ENCODE peak calls at places on chromosomes 7 and 10, in ten cellular contexts. W is fibroblast of villous mesenchyme; U is WERI-Rb-1; Q is activated T-helper 2 cell treated with anti-CD3 and anti-CD28 coated beads, Interferon-gamma antibody, Interleukin-2, Interleukin-4, amounts not matched to agents 10 μg/mL and 5 μg/mL and 100 μg/mL, durations not matched to agents 14 hours and 24 hours and 36 hours; R is fibroblast of lung; X is stimulated activated CD8-positive, alpha-beta memory T cell treated with anti-CD3 and anti-CD28 coated beads, Interleukin-15, amount 100 ng/mL, for 4 hours; P is astrocyte of the spinal cord; Y is RWPE2; O is GM12865; S is HTR-8/SVneo. I is an unnamed sample.

GRCh38 chr7:68280931-68281330 is 1284.3 kb downstream of the TYW1 start:
- DNase-seq in W (no peak), X (no peak), Q (no peak), U (no peak), Y (no peak), O (no peak), S (no peak), P (no peak), R (no peak), I (no peak)

GRCh38 chr10:7475046-7475860 is 64.4 kb upstream of the SFMBT2 start:
- DNase-seq in W (no peak), O (no peak), Q (no peak), X (no peak), R (peak; percentile 8), U (no peak), P (peak; percentile 5), S (no peak), Y (no peak), I (no peak)

GRCh38 chr7:47441796-47442744 is 139.8 kb downstream of the TNS3 start:
- DNase-seq in S (no peak), U (no peak), P (peak; percentile 23), X (no peak), Y (no peak), O (no peak), Q (no peak), W (peak; percentile 55), R (peak; percentile 74), I (peak; percentile 59)

GRCh38 chr7:6248581-6248980 is 23.8 kb downstream of the CYTH3 start:
- DNase-seq in S (peak; percentile 77), O (no peak), R (peak; percentile 86), U (no peak), W (peak; percentile 89), P (no peak), Y (no peak), X (no peak), Q (no peak), I (peak; percentile 84)

GRCh38 chr7:4698707-4699275 is 16.7 kb downstream of the FOXK1 start:
- DNase-seq in O (no peak), Q (no peak), P (no peak), X (no peak), S (no peak), U (no peak), W (no peak), Y (no peak), R (no peak), I (no peak)

GRCh38 chr10:30000802-30001571 is 58.4 kb downstream of the JCAD start:
- DNase-seq in S (no peak), W (peak; percentile 83), U (no peak), Y (no peak), Q (no peak), R (peak; percentile 98), P (peak; percentile 86), O (no peak), X (no peak), I (peak; percentile 83)

GRCh38 chr10:30863516-30864210 is 168.0 kb downstream of the ZNF438 start:
- DNase-seq in W (no peak), Q (no peak), S (peak; percentile 12), Y (no peak), O (no peak), U (no peak), P (no peak), R (no peak), X (no peak), I (no peak)

GRCh38 chr10:23530079-23530478 is 91.2 kb downstream of the OTUD1 start:
- DNase-seq in S (no peak), U (no peak), Q (no peak), Y (no peak), P (peak; percentile 18), O (peak; percentile 6), X (no peak), R (peak; percentile 8), W (peak; percentile 34), I (no peak)

GRCh38 chr10:69766161-69766910 is 35.4 kb upstream of the COL13A1 start:
- DNase-seq in X (no peak), P (peak; percentile 17), O (no peak), R (no peak), U (no peak), Y (no peak), S (no peak), Q (no peak), W (no peak), I (no peak)

GRCh38 chr10:79446451-79447020 is 1.1 kb upstream of the ZCCHC24 start:
- DNase-seq in S (no peak), R (no peak), W (no peak), Q (no peak), P (no peak), U (peak; percentile 59), Y (no peak), X (no peak), O (no peak), I (no peak)

GRCh38 chr10:68721673-68721963 is 579 bp downstream of the CCAR1 start:
- DNase-seq in Q (no peak), P (no peak), R (no peak), U (no peak), X (no peak), Y (no peak), W (no peak), O (no peak), S (no peak), I (no peak)

GRCh38 chr10:73850205-73850604 is 24.1 kb downstream of the CAMK2G start:
- DNase-seq in X (no peak), P (no peak), W (no peak), O (no peak), R (no peak), S (no peak), Y (no peak), Q (no peak), U (no peak), I (no peak)

GRCh38 chr7:86647340-86648094 is 3.8 kb downstream of the GRM3 start:
- DNase-seq in Q (no peak), U (no peak), S (no peak), W (no peak), R (no peak), X (no peak), O (no peak), P (no peak), Y (no peak), I (no peak)